ENCODE peak calls at places on chromosome 21, in six cellular contexts. S is pancreas, J is HFFc6, L is AG04450, A is D721Med, X is thoracic aorta. D is an unnamed sample.

GRCh38 chr21:15324542-15324941 is 259.7 kb upstream of the NRIP1 start:
- DNase-seq in J (no peak), X (no peak), S (no peak), L (no peak), A (no peak), D (no peak)

GRCh38 chr21:15775981-15776380 is 46.2 kb downstream of the USP25 start:
- DNase-seq in J (peak), S (no peak), L (peak), A (no peak), X (no peak), D (peak)

GRCh38 chr21:34967509-34968289 is 81.4 kb downstream of the RUNX1 start:
- DNase-seq in J (peak), A (no peak), L (no peak), S (no peak), X (no peak), D (no peak)

GRCh38 chr21:26918318-26919065 is 48.4 kb downstream of the ADAMTS5 start:
- DNase-seq in X (no peak), J (peak), L (peak), A (no peak), S (no peak), D (no peak)

GRCh38 chr21:32578107-32578691 is 7.1 kb downstream of the TCP10L start:
- DNase-seq in A (no peak), S (no peak), X (no peak), J (no peak), L (no peak), D (no peak)

GRCh38 chr21:21156397-21156796 is 158.2 kb downstream of the NCAM2 start:
- DNase-seq in X (no peak), S (no peak), A (no peak), L (no peak), J (no peak), D (no peak)

GRCh38 chr21:15084668-15085067 is 19.9 kb upstream of the NRIP1 start:
- DNase-seq in X (no peak), A (no peak), S (peak), J (no peak), L (no peak), D (no peak)

GRCh38 chr21:34166468-34166867 is 93.1 kb downstream of the MRPS6 start:
- DNase-seq in J (no peak), A (no peak), L (no peak), X (no peak), S (no peak), D (no peak)

GRCh38 chr21:17848228-17848627 is 29.1 kb upstream of the C21orf91 start:
- DNase-seq in X (no peak), S (peak), A (no peak), L (peak), J (peak), D (peak)

GRCh38 chr21:14688412-14688811 is 142.3 kb upstream of the SAMSN1 start:
- DNase-seq in J (no peak), A (no peak), X (no peak), S (no peak), L (no peak), D (no peak)

GRCh38 chr21:34029724-34030528 is 43.5 kb upstream of the MRPS6 start:
- DNase-seq in L (peak), S (peak), J (peak), X (no peak), A (no peak), D (no peak)

GRCh38 chr21:14012409-14012808 is 198.3 kb downstream of the LIPI start:
- DNase-seq in X (no peak), J (no peak), A (no peak), S (no peak), L (no peak), D (no peak)

GRCh38 chr21:29209696-29210095 is 79.3 kb downstream of the MAP3K7CL start:
- DNase-seq in A (no peak), X (no peak), L (no peak), J (no peak), S (no peak), D (no peak)

GRCh38 chr21:29075706-29076447 is 2.4 kb upstream of the CCT8 start:
- DNase-seq in A (no peak), X (no peak), J (peak), L (no peak), S (no peak), D (no peak)

GRCh38 chr21:28791595-28792282 is 200.9 kb downstream of the LTN1 start:
- DNase-seq in A (no peak), S (no peak), J (no peak), L (no peak), X (no peak), D (no peak)

GRCh38 chr21:24280591-24280990 is 1326.7 kb downstream of the MRPL39 start:
- DNase-seq in X (no peak), L (peak), J (no peak), S (no peak), A (no peak), D (no peak)

GRCh38 chr21:35239811-35240219 is 190.7 kb upstream of the RUNX1 start:
- DNase-seq in J (no peak), L (no peak), X (no peak), A (no peak), S (no peak), D (no peak)

GRCh38 chr21:35257413-35257812 is 208.3 kb upstream of the RUNX1 start:
- DNase-seq in X (peak), A (no peak), S (peak), L (peak), J (peak), D (peak)

GRCh38 chr21:37871121-37871862 is 45.0 kb downstream of the KCNJ6 start:
- DNase-seq in J (peak), L (peak), S (no peak), A (no peak), X (no peak), D (no peak)

GRCh38 chr21:37874904-37875780 is 41.1 kb downstream of the KCNJ6 start:
- DNase-seq in X (no peak), S (no peak), J (no peak), A (no peak), L (no peak), D (no peak)

GRCh38 chr21:37870229-37870628 is 46.0 kb downstream of the KCNJ6 start:
- DNase-seq in X (no peak), L (no peak), J (no peak), S (no peak), A (no peak), D (no peak)

GRCh38 chr21:37874481-37874880 is 41.8 kb downstream of the KCNJ6 start:
- DNase-seq in S (no peak), A (no peak), X (no peak), J (no peak), L (no peak), D (no peak)

DNA sequence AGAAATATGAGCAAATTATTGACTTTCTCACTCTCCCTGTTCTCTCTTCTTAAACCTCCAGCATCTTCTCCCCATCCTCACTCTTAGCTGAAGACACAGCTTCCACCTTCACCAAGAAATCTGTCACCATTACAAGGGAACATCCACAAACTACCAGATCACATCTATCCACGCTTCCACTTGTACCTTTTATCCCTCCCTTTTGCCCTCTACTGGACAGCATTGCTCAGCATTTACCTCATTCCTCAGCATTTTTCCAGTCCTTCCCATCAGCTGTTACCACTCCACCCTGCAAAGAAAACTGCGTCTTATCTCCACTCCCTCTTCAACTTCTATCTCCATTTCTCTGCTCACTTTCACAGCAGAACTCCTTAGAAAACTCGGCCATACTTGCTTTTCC is 42.6 kb downstream of the KCNJ6 start:
- DNase-seq in A (no peak), S (no peak), J (peak), L (no peak), X (no peak), D (no peak)
- TF ChIP-seq CTCF in A (no peak), S (no peak), J (peak), L (peak), X (no peak), D (peak)

DNA sequence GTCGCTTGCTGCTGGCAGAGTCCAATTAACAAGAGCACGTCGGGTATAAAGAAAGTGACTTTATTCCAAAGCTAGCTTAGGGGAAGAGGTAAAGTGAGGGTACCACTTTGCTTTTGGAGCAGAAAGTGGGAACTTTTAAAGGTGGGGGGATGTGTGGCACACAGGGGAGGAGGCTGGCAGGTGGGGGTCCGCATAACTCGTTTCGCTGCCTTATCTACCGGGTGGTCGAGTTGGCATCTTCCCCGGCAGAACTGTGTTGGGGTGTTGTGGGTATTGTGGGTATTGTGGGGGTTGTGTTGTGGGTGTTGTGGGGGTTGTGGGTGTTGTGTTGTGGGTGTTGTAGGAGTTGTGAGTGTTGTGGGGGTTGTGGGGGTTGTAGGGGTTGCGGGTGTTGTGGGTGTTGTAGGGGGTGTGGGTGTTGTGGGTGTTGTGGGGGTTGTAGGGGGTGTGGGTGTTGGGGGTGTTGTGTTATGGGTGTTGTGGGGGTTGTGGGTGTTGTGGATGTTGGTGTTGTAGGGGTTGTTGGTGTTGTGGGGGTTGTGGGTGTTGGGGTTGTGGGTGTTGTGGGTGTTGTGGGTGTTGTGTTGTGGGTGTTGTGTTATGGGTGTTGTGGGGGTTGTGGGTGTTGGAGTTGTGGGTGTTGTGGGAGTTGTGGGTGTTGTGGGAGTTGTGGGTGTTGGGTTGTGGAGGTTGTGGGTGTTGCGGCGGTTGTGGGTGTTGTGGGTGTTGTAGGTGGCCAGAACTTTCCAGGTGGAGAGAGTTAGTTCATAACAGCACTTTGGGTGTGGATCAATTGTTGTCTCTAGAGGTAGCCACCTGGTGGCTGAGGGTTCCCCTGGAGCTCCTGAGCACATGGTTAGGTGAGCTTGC is 52.7 kb downstream of the AGPAT3 start:
- DNase-seq in A (no peak), J (no peak), S (no peak), X (no peak), L (no peak), D (no peak)
- TF ChIP-seq CTCF in A (no peak), J (peak), S (no peak), X (no peak), L (no peak), D (no peak)

DNA sequence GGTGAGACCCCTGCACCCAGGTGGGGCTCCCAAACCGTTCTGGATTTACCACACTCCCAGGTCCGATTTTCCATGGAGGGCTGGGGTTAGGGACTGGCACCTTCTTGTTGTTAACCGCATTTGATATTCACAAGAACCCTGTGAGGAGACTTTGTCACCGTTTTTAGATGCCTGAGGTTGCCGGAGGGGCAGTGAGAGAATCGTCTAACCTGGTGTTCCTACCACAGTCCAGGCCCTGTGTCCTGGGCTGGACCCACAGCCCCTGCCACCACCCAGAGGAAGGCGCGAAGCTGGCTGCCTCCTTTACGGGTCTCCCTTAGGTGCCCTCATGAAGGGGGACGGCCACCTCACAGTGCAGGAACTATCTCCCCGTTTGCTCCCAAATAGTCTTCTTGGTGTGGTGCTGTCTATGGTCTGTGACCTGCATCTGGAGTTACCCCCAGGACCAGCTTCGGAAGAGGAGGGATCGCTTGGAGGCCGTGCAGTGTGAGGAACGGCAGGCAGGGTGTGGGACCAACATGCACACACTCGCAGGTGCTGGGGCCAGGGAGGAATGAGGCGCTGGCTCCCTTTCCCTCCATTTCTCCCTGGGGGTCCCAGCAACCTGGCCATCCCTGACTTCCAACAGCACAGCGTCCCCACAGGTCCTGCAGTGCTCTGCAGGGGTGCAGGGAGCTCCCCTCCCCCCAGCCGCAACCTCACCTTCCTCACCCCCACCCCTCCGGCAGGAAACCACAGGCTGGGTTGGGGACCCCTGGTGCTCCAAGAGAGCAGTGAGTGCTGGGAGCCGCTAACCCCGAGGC is 7.0 kb downstream of the SIM2 start:
- DNase-seq in A (no peak), J (no peak), L (no peak), S (no peak), X (no peak), D (no peak)
- TF ChIP-seq CTCF in A (no peak), J (peak), L (no peak), S (no peak), X (no peak), D (peak)

GRCh38 chr21:46163375-46163774 is 8.0 kb upstream of the FTCD start:
- DNase-seq in L (no peak), S (no peak), J (no peak), A (no peak), X (no peak), D (no peak)
- TF ChIP-seq CTCF in L (no peak), S (no peak), J (no peak), A (no peak), X (no peak), D (no peak)

GRCh38 chr21:25639167-25639921 is at the start of gene JAM2:
- DNase-seq in J (no peak), S (peak), A (peak), L (no peak), X (no peak), D (no peak)
- TF ChIP-seq CTCF in J (peak), S (no peak), A (peak), L (peak), X (peak), D (peak)

GRCh38 chr21:30257773-30258172 is 25.0 kb downstream of the KRTAP24-1 start:
- DNase-seq in J (no peak), X (no peak), S (no peak), L (no peak), A (no peak), D (peak)
- TF ChIP-seq CTCF in J (peak), X (no peak), S (no peak), L (no peak), A (peak), D (peak)

GRCh38 chr21:36929622-36930021 is 36.8 kb downstream of the HLCS start:
- DNase-seq in S (peak), A (no peak), J (no peak), L (no peak), X (no peak), D (no peak)
- TF ChIP-seq CTCF in S (no peak), A (peak), J (peak), L (peak), X (no peak), D (no peak)

GRCh38 chr21:31514598-31514997 is 144.9 kb upstream of the SOD1 start:
- DNase-seq in X (no peak), A (no peak), S (peak), J (no peak), L (no peak), D (no peak)

GRCh38 chr21:31505975-31506374 is 153.5 kb upstream of the SOD1 start:
- DNase-seq in S (no peak), A (no peak), L (no peak), X (no peak), J (no peak), D (no peak)

GRCh38 chr21:31511258-31511657 is 148.2 kb upstream of the SOD1 start:
- DNase-seq in S (no peak), L (no peak), A (no peak), J (no peak), X (no peak), D (no peak)

GRCh38 chr21:31503939-31504338 is 155.6 kb upstream of the SOD1 start:
- DNase-seq in A (no peak), S (no peak), J (no peak), L (no peak), X (no peak), D (no peak)

DNA sequence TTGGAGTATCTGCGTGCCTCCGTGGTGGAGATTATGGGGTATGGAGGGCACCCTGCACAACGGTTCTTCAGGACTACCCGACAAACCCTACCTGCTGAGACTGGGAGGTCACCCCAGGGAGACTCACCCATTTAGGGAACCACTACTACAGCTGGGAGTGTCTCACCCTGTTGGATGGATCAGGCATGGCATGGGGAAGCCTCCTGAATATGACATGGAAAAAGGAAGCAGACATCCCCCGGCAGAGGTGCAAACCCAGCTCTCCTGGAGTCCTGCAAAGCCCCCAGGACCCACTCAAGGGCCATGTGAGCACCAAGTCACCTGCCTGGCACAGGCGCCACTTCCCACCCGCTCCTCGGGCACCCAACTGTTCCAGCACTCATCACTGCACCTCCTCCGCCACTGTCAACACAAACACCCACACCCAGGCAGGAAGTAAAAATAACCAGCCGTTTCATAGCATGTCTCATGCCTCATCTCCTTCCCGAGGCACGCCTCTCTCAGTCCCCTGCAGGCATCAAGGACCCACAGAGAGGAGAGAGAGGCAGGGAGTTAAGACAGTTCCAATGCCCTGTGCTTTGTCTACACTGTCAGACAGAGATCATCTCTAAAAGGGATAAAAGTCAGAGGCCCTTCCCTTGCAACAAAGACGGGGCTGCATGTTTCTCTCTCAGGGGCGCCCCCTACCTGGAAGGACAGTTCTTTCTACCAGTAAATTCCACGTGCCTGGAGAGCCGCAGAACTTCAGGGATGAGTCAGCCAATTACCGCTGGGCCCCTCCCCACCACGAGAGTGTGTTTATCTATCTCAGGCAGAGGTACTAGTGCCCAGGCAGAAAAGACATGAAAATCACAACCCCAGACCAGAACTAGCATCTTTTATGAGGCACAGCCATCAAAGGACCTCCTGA is 150.1 kb upstream of the SOD1 start:
- DNase-seq in J (no peak), S (no peak), X (no peak), L (no peak), A (no peak), D (no peak)
- TF ChIP-seq CTCF in J (no peak), S (no peak), X (no peak), L (no peak), A (peak), D (peak)

GRCh38 chr21:42360317-42360716 is 6.0 kb downstream of the TFF1 start:
- DNase-seq in S (no peak), A (no peak), J (no peak), X (no peak), L (no peak), D (no peak)
- TF ChIP-seq CTCF in S (no peak), A (no peak), J (peak), X (no peak), L (no peak), D (no peak)

D was measured in astrocyte of the cerebellum.